ENCODE peak calls at places on chromosomes 11 and 22, in nine cellular contexts. J, H, D, N, R, I, V, G and S are unnamed samples.

GRCh38 chr22:41001722-41002122 is 50.5 kb downstream of the RBX1 start:
- DNase-seq in V (peak), J (peak), I (no peak), N (no peak), G (peak), D (peak), R (no peak), H (no peak), S (no peak)

GRCh38 chr11:121106812-121107211 is 5.8 kb downstream of the TECTA start:
- DNase-seq in H (no peak), D (no peak), J (no peak), N (no peak), G (no peak), R (no peak), V (no peak), I (no peak), S (no peak)

GRCh38 chr11:40125054-40125453 is 1334.4 kb downstream of the LRRC4C start:
- DNase-seq in I (no peak), D (no peak), H (no peak), V (no peak), J (no peak), R (no peak), N (no peak), G (no peak), S (no peak)

GRCh38 chr11:117366875-117367274 is 39.2 kb downstream of the CEP164 start:
- DNase-seq in G (no peak), H (no peak), I (no peak), J (no peak), V (no peak), R (no peak), N (no peak), D (no peak), S (no peak)

GRCh38 chr11:63405114-63405513 is 35.5 kb downstream of the SLC22A9 start:
- DNase-seq in J (no peak), V (no peak), D (no peak), I (no peak), H (no peak), N (no peak), R (no peak), G (no peak), S (no peak)

GRCh38 chr11:8775341-8776133 is 92.9 kb downstream of the RPL27A start:
- DNase-seq in D (no peak), I (no peak), H (no peak), V (no peak), R (no peak), N (no peak), J (no peak), G (no peak), S (no peak)

GRCh38 chr11:107695446-107695845 is 16.4 kb downstream of the SLN start:
- DNase-seq in D (no peak), H (no peak), G (no peak), J (peak), I (no peak), N (no peak), V (no peak), R (no peak), S (no peak)

GRCh38 chr11:12242926-12243325 is 132.5 kb downstream of the MICAL2 start:
- DNase-seq in H (no peak), I (no peak), J (no peak), V (no peak), N (no peak), D (no peak), G (no peak), R (no peak), S (no peak)

GRCh38 chr22:30609260-30610185 is 2.5 kb downstream of the TCN2 start:
- DNase-seq in I (no peak), N (no peak), G (no peak), H (no peak), D (peak), J (peak), R (peak), V (peak), S (no peak)

GRCh38 chr11:76674517-76675400 is 4.2 kb upstream of the LRRC32 start:
- DNase-seq in J (no peak), H (no peak), D (no peak), I (no peak), N (no peak), R (no peak), V (peak), G (no peak), S (no peak)

GRCh38 chr22:37807410-37808293 is at the start of gene GCAT:
- DNase-seq in D (peak), N (peak), J (peak), R (peak), G (peak), V (no peak), H (peak), I (peak), S (no peak)

GRCh38 chr11:130645164-130645859 is 196.9 kb downstream of the ADAMTS15 start:
- DNase-seq in H (no peak), V (no peak), G (no peak), I (peak), R (no peak), N (no peak), J (no peak), D (no peak), S (no peak)

GRCh38 chr11:57476223-57476882 is 16.0 kb downstream of the RTN4RL2 start:
- DNase-seq in N (no peak), G (no peak), H (no peak), R (peak), J (no peak), I (no peak), D (no peak), V (no peak), S (no peak)

GRCh38 chr11:114317738-114318137 is 21.5 kb downstream of the NNMT start:
- DNase-seq in V (no peak), G (no peak), N (no peak), I (no peak), D (peak), H (no peak), R (no peak), J (peak), S (no peak)

GRCh38 chr11:2574553-2575535 is 125.0 kb downstream of the KCNQ1OT1 start:
- DNase-seq in G (no peak), N (no peak), H (peak), D (peak), V (no peak), I (no peak), J (no peak), R (peak), S (peak)

GRCh38 chr22:18997925-18998315 is 61.8 kb upstream of the PRODH start:
- DNase-seq in V (no peak), J (no peak), I (no peak), R (no peak), H (no peak), G (no peak), D (no peak), N (no peak), S (no peak)

GRCh38 chr22:18997306-18997924 is 61.3 kb upstream of the PRODH start:
- DNase-seq in H (no peak), N (no peak), R (no peak), J (no peak), D (no peak), I (peak), G (no peak), V (no peak), S (no peak)

GRCh38 chr22:18999416-18999815 is 63.3 kb upstream of the PRODH start:
- DNase-seq in J (no peak), H (no peak), D (no peak), V (no peak), G (no peak), R (no peak), N (no peak), I (peak), S (no peak)

GRCh38 chr22:19001204-19001603 is 65.1 kb upstream of the PRODH start:
- DNase-seq in N (no peak), H (no peak), I (no peak), R (no peak), V (no peak), G (no peak), D (no peak), J (no peak), S (no peak)

GRCh38 chr22:18998998-18999397 is 62.9 kb upstream of the PRODH start:
- DNase-seq in H (no peak), R (no peak), G (no peak), V (no peak), I (peak), D (no peak), J (no peak), N (no peak), S (no peak)
- TF ChIP-seq CTCF in H (no peak), R (no peak), G (peak), V (peak), I (peak), D (peak), J (peak), N (peak), S (peak)

DNA sequence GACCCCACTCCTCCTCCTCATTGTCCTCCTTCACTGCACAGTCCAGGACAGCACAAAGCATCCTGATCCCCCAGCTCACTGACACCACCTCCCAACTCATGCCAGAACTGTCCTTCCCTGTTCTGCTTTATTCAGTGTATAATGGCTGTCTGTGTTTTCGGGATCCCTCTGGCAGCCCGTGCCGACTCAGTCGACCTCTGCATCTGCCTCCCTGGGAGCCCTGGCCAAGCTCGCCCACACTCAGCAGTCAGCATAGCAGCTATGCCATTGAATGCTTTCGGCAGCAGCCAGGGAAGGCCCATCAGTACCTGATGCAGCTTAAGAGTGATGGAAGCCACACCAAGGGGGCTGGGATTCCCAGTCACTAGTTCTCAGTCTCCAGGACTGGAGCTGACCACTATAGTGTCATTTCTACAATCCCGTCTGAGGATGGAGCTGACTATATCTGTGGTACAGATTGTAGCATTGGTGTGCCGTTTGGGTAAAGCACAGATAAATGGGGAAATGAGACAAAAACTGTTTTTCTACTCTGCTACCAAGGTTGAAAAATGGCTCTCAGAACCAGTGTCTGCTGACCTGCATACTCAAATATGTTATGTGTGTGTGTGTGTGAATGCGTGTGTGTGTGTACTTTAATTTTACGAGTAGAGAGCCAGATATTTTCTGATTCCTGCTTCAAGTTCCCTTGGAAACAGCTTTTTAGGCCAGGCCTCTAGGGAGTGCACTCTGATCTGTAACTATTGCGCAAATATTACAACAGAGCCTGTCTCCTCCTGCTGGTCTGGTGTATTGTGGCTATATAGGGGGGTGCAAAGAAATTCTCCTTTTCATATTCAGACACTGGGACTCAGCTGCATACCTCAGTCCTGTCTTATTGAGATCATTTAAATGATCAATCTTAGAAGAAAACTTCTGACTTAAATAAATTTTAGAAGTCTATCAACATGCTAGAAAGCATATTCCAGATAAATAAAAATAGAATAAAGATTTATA is 78.8 kb upstream of the TOP3B start:
- DNase-seq in V (no peak), I (no peak), D (peak), G (no peak), R (no peak), H (no peak), N (no peak), J (peak), S (no peak)
- TF ChIP-seq CTCF in V (peak), I (peak), D (peak), G (no peak), R (no peak), H (peak), N (no peak), J (peak), S (peak)

GRCh38 chr11:706957-707816 is 1.2 kb downstream of the EPS8L2 start:
- DNase-seq in H (no peak), N (no peak), J (no peak), G (no peak), I (no peak), R (peak), D (no peak), V (no peak), S (peak)
- TF ChIP-seq CTCF in H (no peak), N (no peak), J (no peak), G (peak), I (peak), R (no peak), D (no peak), V (peak), S (peak)

GRCh38 chr11:66271816-66272215 is 3.4 kb downstream of the RAB1B start:
- DNase-seq in D (no peak), N (no peak), H (no peak), R (no peak), G (no peak), I (no peak), V (no peak), J (no peak), S (no peak)

GRCh38 chr11:66268210-66268952 is at the start of gene RAB1B:
- DNase-seq in J (peak), H (peak), G (peak), V (peak), I (peak), R (peak), D (peak), N (peak), S (peak)

GRCh38 chr11:66267039-66267378 is 1.4 kb upstream of the RAB1B start:
- DNase-seq in H (no peak), J (no peak), I (no peak), R (no peak), G (no peak), V (no peak), D (no peak), N (no peak), S (no peak)

GRCh38 chr11:66267379-66268209 is 845 bp upstream of the RAB1B start:
- DNase-seq in I (peak), N (peak), R (peak), G (peak), D (peak), H (peak), V (no peak), J (peak), S (no peak)

DNA sequence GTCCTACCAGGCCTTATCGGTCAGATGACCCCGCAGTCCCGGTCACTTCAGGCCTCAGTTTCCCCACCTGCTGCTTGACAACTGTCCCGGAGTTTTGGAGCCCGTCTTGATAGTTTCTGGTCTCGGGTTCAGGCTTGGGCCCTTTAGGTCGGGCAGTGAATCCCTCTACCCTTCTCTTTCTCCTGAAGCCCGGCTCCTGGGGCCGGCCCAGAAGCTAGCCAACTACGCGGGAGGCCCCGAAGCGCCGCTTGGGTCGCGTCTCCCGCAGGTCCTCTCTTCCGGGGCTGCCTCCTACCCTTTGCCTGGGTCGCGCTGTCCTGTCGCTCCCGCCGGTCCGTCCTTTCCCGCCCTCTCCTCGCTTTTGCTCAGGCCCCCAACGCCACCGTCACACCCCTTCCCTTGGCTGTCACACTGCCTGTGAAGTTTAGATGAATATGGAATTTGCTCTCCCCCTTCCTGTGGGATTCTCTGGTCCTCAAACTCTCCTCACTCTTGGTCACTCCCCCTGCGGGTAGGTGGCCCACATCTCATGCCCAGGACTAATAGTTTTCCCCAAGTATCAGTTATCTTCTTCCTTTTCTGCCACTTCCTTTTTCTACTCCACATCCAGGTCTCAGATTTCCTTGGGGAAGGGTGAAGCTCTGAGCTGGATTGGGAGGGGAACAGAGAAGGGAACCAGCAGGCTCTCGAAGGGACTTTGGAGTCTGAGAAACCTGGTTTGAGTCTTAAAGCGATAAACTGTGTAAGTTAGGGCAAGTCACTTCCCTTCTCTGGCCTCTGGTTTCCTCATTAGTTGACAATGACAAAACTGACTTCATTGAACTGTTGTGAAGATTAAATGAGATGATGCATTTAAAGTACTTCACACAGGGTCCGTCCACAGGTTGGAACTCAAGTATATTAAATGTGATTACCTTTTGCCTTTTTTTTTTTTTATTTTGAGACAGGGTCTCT is 791 bp downstream of the RAB1B start:
- DNase-seq in D (peak), R (no peak), V (no peak), H (no peak), I (no peak), N (peak), J (peak), G (peak), S (no peak)
- TF ChIP-seq CTCF in D (peak), R (no peak), V (peak), H (no peak), I (peak), N (no peak), J (peak), G (peak), S (peak)

GRCh38 chr11:72520815-72521214 is 86.5 kb upstream of the CLPB start:
- DNase-seq in I (no peak), J (no peak), V (no peak), H (no peak), N (no peak), D (no peak), R (no peak), G (no peak), S (no peak)
- TF ChIP-seq CTCF in I (no peak), J (no peak), V (no peak), H (no peak), N (no peak), D (no peak), R (no peak), G (no peak), S (no peak)

GRCh38 chr11:67289226-67289650 is at the start of gene ANKRD13D:
- DNase-seq in N (no peak), V (no peak), I (no peak), R (no peak), D (no peak), H (no peak), J (no peak), G (peak), S (no peak)
- TF ChIP-seq CTCF in N (no peak), V (no peak), I (no peak), R (no peak), D (no peak), H (no peak), J (no peak), G (no peak), S (no peak)

GRCh38 chr11:506238-506949 is 648 bp downstream of the RNH1 start:
- DNase-seq in N (peak), G (peak), J (peak), V (peak), H (peak), R (peak), I (peak), D (peak), S (no peak)
- TF ChIP-seq CTCF in N (peak), G (peak), J (no peak), V (no peak), H (no peak), R (no peak), I (peak), D (no peak), S (peak)

DNA sequence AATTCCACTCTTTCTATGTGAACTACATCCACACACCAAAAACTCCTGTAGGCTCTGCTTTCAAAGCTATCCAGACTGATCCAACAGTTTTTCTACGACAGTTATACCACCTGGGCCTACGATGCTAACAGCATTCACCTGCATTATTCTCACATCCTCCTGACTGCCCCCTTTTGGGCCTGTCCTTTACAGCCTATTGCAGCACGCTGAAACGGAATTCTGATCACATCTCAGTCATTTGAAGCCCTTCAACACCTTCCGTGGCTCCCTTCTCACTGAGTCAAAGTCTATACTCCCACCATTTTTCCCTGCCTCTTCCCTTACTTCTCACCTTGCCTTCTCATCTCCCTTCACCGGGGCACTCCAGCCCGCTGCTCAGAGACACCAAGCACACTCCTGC is 791.3 kb upstream of the KIRREL3 start:
- DNase-seq in G (no peak), J (no peak), R (no peak), N (no peak), I (no peak), D (no peak), H (no peak), V (no peak), S (no peak)
- TF ChIP-seq CTCF in G (no peak), J (no peak), R (no peak), N (no peak), I (no peak), D (no peak), H (no peak), V (no peak), S (no peak)

GRCh38 chr22:31881198-31881597 is 63.1 kb upstream of the YWHAH start:
- DNase-seq in R (no peak), H (no peak), J (no peak), N (no peak), D (no peak), I (no peak), V (no peak), G (no peak), S (no peak)
- TF ChIP-seq CTCF in R (no peak), H (no peak), J (no peak), N (no peak), D (no peak), I (no peak), V (no peak), G (no peak), S (no peak)